ENCODE peak calls at places on chromosome 17, in seven cellular contexts. F, Z, V, R, E, K and Y are unnamed samples.

GRCh38 chr17:45144199-45145034 is 3.9 kb upstream of the HEXIM1 start:
- DNase-seq in F (peak; percentile 43), Z (no peak), V (peak; percentile 69), R (peak; percentile 53), E (peak; percentile 66), K (no peak), Y (peak; percentile 67)

GRCh38 chr17:74748279-74748528 is 224 bp upstream of the NHERF1 start:
- DNase-seq in F (no peak), Z (peak; percentile 93), V (peak; percentile 96), R (no peak), E (no peak), K (no peak), Y (no peak)

GRCh38 chr17:8375738-8376259 is 705 bp downstream of the KRABD2 start:
- DNase-seq in F (peak; percentile 26), Z (no peak), V (no peak), R (no peak), E (peak; percentile 60), K (no peak), Y (no peak)

GRCh38 chr17:45709889-45710288 is 74.2 kb upstream of the CRHR1 start:
- DNase-seq in F (peak; percentile 44), Z (no peak), V (no peak), R (no peak), E (peak; percentile 32), K (no peak), Y (no peak)

GRCh38 chr17:42120161-42121065 is 754 bp downstream of the KAT2A start:
- DNase-seq in F (peak; percentile 79), Z (peak; percentile 82), V (no peak), R (no peak), E (peak; percentile 67), K (no peak), Y (no peak)

GRCh38 chr17:28402224-28402630 is 3.8 kb downstream of the SLC46A1 start:
- DNase-seq in F (no peak), Z (no peak), V (no peak), R (no peak), E (peak; percentile 66), K (no peak), Y (no peak)

GRCh38 chr17:7479389-7480192 is at the start of gene ZBTB4:
- DNase-seq in F (peak; percentile 82), Z (peak; percentile 60), V (peak; percentile 68), R (peak; percentile 59), E (peak; percentile 56), K (peak; percentile 92), Y (peak; percentile 58)

GRCh38 chr17:6787081-6787693 is 11.2 kb downstream of the FBXO39 start:
- DNase-seq in F (no peak), Z (no peak), V (no peak), R (no peak), E (no peak), K (no peak), Y (no peak)

GRCh38 chr17:72205357-72205756 is 84.5 kb downstream of the SOX9 start:
- DNase-seq in F (peak; percentile 72), Z (no peak), V (no peak), R (no peak), E (no peak), K (no peak), Y (no peak)

GRCh38 chr17:2024572-2025219 is 438 bp downstream of the RTN4RL1 start:
- DNase-seq in F (no peak), Z (no peak), V (no peak), R (no peak), E (peak; percentile 51), K (no peak), Y (no peak)

GRCh38 chr17:8332688-8333087 is 7.0 kb upstream of the ODF4 start:
- DNase-seq in F (no peak), Z (no peak), V (peak; percentile 67), R (peak; percentile 26), E (no peak), K (no peak), Y (no peak)

GRCh38 chr17:17564323-17564722 is 27.2 kb downstream of the PEMT start:
- DNase-seq in F (no peak), Z (no peak), V (no peak), R (no peak), E (no peak), K (no peak), Y (no peak)

GRCh38 chr17:73787036-73787720 is 142.9 kb upstream of the SDK2 start:
- DNase-seq in F (peak; percentile 87), Z (no peak), V (no peak), R (no peak), E (peak; percentile 24), K (no peak), Y (no peak)

GRCh38 chr17:19361975-19362292 is 589 bp downstream of the B9D1 start:
- DNase-seq in F (no peak), Z (no peak), V (no peak), R (no peak), E (no peak), K (no peak), Y (no peak)

GRCh38 chr17:52155301-52155700 is 3.2 kb downstream of the CA10 start:
- DNase-seq in F (no peak), Z (no peak), V (no peak), R (no peak), E (no peak), K (no peak), Y (no peak)

GRCh38 chr17:75625813-75626486 is 7.3 kb upstream of the SMIM5 start:
- DNase-seq in F (peak; percentile 78), Z (peak; percentile 82), V (no peak), R (no peak), E (peak; percentile 91), K (no peak), Y (no peak)

GRCh38 chr17:70775667-70776066 is 606.3 kb downstream of the KCNJ2 start:
- DNase-seq in F (no peak), Z (no peak), V (no peak), R (no peak), E (no peak), K (no peak), Y (no peak)

GRCh38 chr17:61809816-61810392 is 53.4 kb downstream of the BRIP1 start:
- DNase-seq in F (no peak), Z (no peak), V (no peak), R (no peak), E (no peak), K (no peak), Y (no peak)

GRCh38 chr17:4972322-4972721 is 4.7 kb upstream of the SPAG7 start:
- DNase-seq in F (no peak), Z (no peak), V (peak; percentile 39), R (no peak), E (no peak), K (no peak), Y (no peak)
- H3K27ac ChIP-seq in F (no peak overlapping the region), Z (no peak overlapping the region), V (peak overlapping the region; percentile 47), R (peak overlapping the region; percentile 80), E (no peak overlapping the region), K (peak overlapping the region; percentile 93), Y (peak overlapping the region; percentile 32)

GRCh38 chr17:78724999-78725398 is 57.1 kb downstream of the CYTH1 start:
- DNase-seq in F (no peak), Z (no peak), V (no peak), R (no peak), E (no peak), K (no peak), Y (no peak)
- H3K4me3 ChIP-seq in F (no peak overlapping the region), Z (no peak overlapping the region), V (no peak overlapping the region), R (no peak overlapping the region), E (no peak overlapping the region), K (no peak overlapping the region), Y (no peak overlapping the region)

DNA sequence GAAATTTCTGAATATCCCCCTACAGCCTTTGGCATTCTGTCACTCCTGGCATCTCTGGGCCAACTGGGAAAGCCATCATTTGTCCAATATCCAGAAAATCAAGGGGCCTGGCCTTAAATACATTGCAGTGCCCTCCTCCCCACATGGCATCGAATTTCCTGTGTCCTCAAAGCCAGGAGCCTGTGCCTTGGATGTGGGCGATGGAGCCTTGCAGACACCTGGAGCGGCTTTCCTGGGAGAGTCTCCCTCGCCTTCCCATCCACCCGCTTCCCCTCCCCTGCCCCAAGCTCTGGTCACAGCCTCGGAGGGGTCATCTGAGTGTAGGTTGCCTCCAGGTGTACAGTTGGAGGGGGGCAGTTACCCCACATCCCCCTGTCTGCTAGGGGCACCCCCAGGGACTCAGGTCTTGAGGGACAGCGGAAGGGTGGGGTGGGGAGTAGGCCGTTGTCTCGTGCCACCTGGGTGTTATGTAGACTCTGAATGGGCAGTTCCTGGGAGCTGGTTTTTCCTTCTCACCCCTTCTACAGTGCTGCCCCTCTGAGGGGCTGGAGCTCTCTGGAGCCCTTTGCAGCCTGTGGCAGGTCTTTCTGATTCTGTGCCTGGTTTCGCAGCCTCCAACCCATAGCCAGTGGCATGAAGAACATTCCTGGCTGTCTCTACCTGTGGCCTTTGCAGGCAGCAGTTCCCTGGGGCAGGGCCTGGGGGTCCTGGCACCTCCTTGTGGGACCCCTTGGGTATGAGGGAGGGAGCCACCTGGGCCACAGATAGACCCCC is 239.8 kb downstream of the SEC14L1 start:
- DNase-seq in F (no peak), Z (no peak), V (no peak), R (no peak), E (no peak), K (no peak), Y (no peak)
- H3K4me1 ChIP-seq in F (peaks cover 59% of the 10 kb centered on the region), Z (peaks cover 69% of the 10 kb centered on the region), V (peaks cover 39% of the 10 kb centered on the region), R (peaks cover 72% of the 10 kb centered on the region), E (peaks cover 57% of the 10 kb centered on the region), K (peaks cover 100% of the 10 kb centered on the region), Y (peaks cover 49% of the 10 kb centered on the region)

GRCh38 chr17:67139784-67140665 is 95.7 kb downstream of the CACNG1 start:
- DNase-seq in F (peak; percentile 23), Z (no peak), V (no peak), R (no peak), E (peak; percentile 52), K (no peak), Y (no peak)
- H3K27ac ChIP-seq in F (no peak overlapping the region), Z (peak overlapping the region; percentile 78), V (no peak overlapping the region), R (no peak overlapping the region), E (peak overlapping the region; percentile 16), K (no peak overlapping the region), Y (no peak overlapping the region)

GRCh38 chr17:82475458-82475857 is 16.9 kb downstream of the NARF start:
- DNase-seq in F (no peak), Z (no peak), V (no peak), R (no peak), E (no peak), K (no peak), Y (no peak)

GRCh38 chr17:82479602-82480001 is 21.1 kb downstream of the NARF start:
- DNase-seq in F (no peak), Z (no peak), V (no peak), R (no peak), E (no peak), K (no peak), Y (no peak)

GRCh38 chr17:82480345-82480744 is 21.8 kb downstream of the NARF start:
- DNase-seq in F (no peak), Z (no peak), V (no peak), R (no peak), E (no peak), K (no peak), Y (no peak)

GRCh38 chr17:82483204-82483660 is 24.7 kb downstream of the NARF start:
- DNase-seq in F (no peak), Z (no peak), V (no peak), R (no peak), E (no peak), K (no peak), Y (no peak)

DNA sequence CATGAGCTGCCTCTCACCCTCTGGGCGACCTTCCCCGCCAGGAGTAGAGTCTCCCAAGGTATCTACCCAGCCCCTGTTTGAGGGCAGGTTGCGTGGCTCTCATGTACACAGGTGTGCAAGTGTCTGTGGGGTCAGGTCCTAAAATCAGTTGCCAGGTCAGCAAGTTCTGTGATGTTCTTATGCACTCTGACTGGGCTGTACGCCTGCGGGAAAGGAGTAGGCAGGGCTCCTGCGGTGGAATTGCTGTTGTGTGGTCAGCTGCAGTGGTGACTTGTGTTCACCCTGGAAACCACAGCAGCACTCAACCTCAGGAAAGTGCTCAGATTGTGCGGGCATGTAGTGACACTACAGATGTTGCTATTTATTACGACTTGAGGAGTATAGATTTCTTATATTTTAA is 19.4 kb downstream of the NARF start:
- DNase-seq in F (no peak), Z (no peak), V (no peak), R (no peak), E (no peak), K (no peak), Y (no peak)
- H3K4me3 ChIP-seq in F (no peak overlapping the region), Z (no peak overlapping the region), V (no peak overlapping the region), R (no peak overlapping the region), E (no peak overlapping the region), K (no peak overlapping the region), Y (no peak overlapping the region)